ENCODE peak calls at places on chromosomes 2 and 18, in ten cellular contexts. G, N, U, A, B, Z, X, S, H and K are unnamed samples.

GRCh38 chr2:158359846-158360245 is 96.7 kb downstream of the CCDC148 start:
- DNase-seq in H (peak; percentile 54), G (peak; percentile 45), B (no peak), A (peak; percentile 59), N (peak; percentile 92), X (no peak), Z (peak; percentile 66), U (peak; percentile 64), S (peak; percentile 17), K (no peak)

GRCh38 chr18:22822024-22822423 is 111.1 kb upstream of the RBBP8 start:
- DNase-seq in X (no peak), N (peak; percentile 56), Z (peak; percentile 90), S (peak; percentile 35), A (peak; percentile 78), B (peak; percentile 86), G (peak; percentile 89), H (peak; percentile 58), U (peak; percentile 81), K (no peak)

GRCh38 chr2:240818543-240819403 is 1.2 kb downstream of the KIF1A start:
- DNase-seq in Z (no peak), S (no peak), G (no peak), A (no peak), X (no peak), U (no peak), N (no peak), H (peak; percentile 79), B (no peak), K (no peak)

GRCh38 chr2:130354135-130354420 is 1.8 kb upstream of the PTPN18 start:
- DNase-seq in X (no peak), S (no peak), B (no peak), A (no peak), N (no peak), U (no peak), G (no peak), Z (no peak), H (peak; percentile 20), K (no peak)

GRCh38 chr2:23689891-23690290 is 237.0 kb downstream of the ATAD2B start:
- DNase-seq in N (no peak), Z (no peak), B (no peak), X (no peak), H (peak; percentile 33), U (no peak), G (no peak), A (no peak), S (no peak), K (no peak)

GRCh38 chr2:222049946-222050345 is 248.9 kb downstream of the PAX3 start:
- DNase-seq in G (peak; percentile 23), A (peak; percentile 23), N (peak; percentile 60), B (no peak), X (no peak), H (no peak), U (peak; percentile 30), S (no peak), Z (peak; percentile 44), K (no peak)

GRCh38 chr2:64114063-64114911 is 29.9 kb downstream of the PELI1 start:
- DNase-seq in N (peak; percentile 75), B (no peak), Z (peak; percentile 94), H (no peak), G (peak; percentile 92), U (peak; percentile 86), S (no peak), X (peak; percentile 27), A (peak; percentile 81), K (no peak)

GRCh38 chr2:31770718-31771117 is 190.0 kb upstream of the SRD5A2 start:
- DNase-seq in X (no peak), U (no peak), S (no peak), Z (no peak), B (no peak), H (no peak), A (no peak), N (no peak), G (no peak), K (no peak)

DNA sequence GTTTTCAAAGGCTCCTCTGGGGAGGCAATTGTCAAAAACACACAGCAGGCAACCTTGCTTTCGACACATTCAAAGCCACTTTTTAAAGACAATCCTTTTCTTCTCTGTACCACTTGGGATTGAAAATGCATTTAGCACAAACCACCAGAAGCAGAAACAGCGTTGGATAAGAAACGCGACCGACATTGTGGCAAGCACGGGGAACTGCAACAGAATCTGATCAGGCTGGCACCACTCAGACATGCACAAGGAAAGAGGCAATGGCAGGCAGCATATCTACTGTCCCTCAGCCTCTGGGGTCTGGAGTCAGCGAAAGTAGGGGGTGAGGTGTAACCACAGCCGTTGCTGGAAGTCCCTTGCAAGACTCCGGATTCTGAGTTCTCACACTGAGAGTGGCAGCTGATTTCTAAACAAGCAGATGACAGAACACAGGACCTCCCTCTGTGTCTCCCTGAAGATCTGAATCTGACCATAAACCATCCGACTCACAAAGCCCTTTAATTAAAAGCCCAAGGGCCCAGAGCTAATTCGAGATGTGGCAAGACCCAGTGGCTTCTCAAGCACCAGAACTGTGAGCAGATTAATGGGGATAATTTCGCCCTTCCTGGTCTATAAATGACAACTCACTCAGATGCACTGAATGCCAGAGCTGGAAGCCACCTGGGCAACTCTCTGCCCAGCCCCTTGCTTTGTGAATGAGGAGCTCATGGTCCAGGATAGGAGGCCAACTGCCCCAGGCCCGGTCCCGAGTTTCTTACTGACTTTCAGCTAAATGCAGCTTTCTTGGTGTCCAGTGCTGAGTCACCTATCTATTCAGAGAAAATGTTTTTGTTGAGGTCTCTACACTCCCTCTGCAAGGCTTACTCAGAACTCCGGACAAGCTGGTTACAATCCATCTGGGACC is 29.6 kb downstream of the CYRIA start:
- DNase-seq in H (no peak), N (no peak), X (no peak), U (no peak), G (peak; percentile 69), S (no peak), Z (peak; percentile 78), B (no peak), A (peak; percentile 71), K (no peak)
- H3K9ac ChIP-seq in H (no peak overlapping the region), N (no peak overlapping the region), X (no peak overlapping the region), U (no peak overlapping the region), G (peak overlapping the region; percentile 55), S (no peak overlapping the region), Z (no peak overlapping the region), B (no peak overlapping the region), A (no peak overlapping the region), K (no peak overlapping the region)

DNA sequence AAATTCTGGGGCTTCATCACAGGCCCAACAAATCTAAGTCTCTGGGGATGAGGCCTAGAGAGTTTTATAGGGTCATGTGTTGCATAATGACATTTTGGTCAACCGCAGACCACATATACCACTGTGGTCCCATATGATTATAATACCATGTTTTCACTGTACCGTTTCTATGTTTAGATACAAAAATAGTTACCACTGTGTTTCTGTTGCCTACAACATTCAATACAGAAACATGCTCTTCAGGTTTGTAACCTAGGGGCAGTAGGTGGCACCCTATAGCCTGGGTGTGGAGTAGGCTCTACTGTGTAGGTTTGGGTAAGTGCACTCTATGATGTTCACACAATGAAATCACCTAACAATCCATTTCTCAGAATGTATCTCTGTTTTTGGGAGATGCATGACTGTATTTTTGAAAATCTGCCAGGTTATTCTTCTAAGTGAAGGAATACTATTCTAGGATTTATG is 485.2 kb downstream of the PTPRM start:
- DNase-seq in X (peak; percentile 10), N (peak; percentile 27), B (no peak), U (peak; percentile 36), S (no peak), G (no peak), A (peak; percentile 26), H (no peak), Z (peak; percentile 20), K (no peak)
- TF ChIP-seq CTCF in X (no peak), N (peak; percentile 46), B (no peak), U (no peak), S (no peak), G (no peak), A (no peak), H (peak; percentile 35), Z (no peak), K (no peak)

DNA sequence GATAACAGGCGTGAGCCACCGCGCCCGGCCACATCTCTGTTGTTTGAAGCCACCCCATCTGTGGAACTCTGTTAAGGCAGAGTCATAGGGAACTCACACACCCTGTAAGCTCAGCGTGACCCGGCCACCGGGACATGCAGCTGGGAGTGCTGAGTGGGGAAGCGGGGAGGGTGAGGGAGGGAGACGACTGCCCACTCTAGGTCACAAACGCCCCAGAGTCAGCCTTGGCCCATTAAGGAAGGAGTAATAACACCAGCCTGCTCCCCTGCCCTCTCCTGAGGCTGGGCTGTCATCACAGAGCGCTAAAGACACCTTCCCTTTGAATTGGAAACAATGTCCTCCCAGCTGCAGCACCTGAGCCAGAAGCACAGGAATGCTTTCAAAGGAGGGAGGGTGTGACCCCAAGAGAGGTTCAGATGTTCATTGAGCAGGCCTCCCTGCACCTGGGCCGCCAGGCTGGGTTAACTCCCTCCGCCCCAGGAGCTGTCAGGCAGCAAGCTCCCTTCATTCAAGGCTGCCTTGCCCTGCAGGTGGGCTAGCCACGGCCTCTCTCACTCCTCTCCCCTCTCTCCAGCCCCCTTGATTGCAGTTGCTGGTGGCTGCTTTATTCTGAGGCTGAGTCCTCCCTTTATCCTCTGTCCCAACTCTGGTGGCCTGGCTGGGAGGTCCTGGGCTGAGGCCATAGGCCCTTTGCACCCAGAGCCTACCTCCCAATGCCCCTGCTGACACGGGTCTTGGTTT is 77.2 kb upstream of the HPCAL1 start:
- DNase-seq in N (no peak), B (no peak), X (no peak), A (no peak), U (no peak), G (no peak), S (no peak), H (peak; percentile 52), Z (no peak), K (peak; percentile 63)
- H3K4me3 ChIP-seq in N (no peak overlapping the region), B (no peak overlapping the region), X (no peak overlapping the region), A (no peak overlapping the region), U (no peak overlapping the region), G (no peak overlapping the region), S (no peak overlapping the region), H (no peak overlapping the region), Z (no peak overlapping the region), K (no peak overlapping the region)

GRCh38 chr2:202148515-202149154 is 75.6 kb downstream of the KIAA2012 start:
- DNase-seq in A (no peak), B (no peak), Z (no peak), S (no peak), N (no peak), U (no peak), X (no peak), G (no peak), H (no peak), K (no peak)

GRCh38 chr2:202149155-202149762 is 76.2 kb downstream of the KIAA2012 start:
- DNase-seq in U (peak; percentile 43), Z (peak; percentile 93), A (peak; percentile 57), B (no peak), G (peak; percentile 90), X (no peak), S (no peak), H (peak; percentile 92), N (no peak), K (no peak)

GRCh38 chr2:202149953-202150352 is 76.9 kb downstream of the KIAA2012 start:
- DNase-seq in G (peak; percentile 61), X (no peak), A (no peak), Z (peak; percentile 67), U (no peak), S (no peak), B (no peak), N (no peak), H (no peak), K (no peak)

GRCh38 chr2:202152104-202152771 is 79.2 kb downstream of the KIAA2012 start:
- DNase-seq in H (no peak), U (no peak), A (peak; percentile 67), G (peak; percentile 92), S (no peak), B (no peak), N (no peak), Z (peak; percentile 93), X (no peak), K (no peak)

DNA sequence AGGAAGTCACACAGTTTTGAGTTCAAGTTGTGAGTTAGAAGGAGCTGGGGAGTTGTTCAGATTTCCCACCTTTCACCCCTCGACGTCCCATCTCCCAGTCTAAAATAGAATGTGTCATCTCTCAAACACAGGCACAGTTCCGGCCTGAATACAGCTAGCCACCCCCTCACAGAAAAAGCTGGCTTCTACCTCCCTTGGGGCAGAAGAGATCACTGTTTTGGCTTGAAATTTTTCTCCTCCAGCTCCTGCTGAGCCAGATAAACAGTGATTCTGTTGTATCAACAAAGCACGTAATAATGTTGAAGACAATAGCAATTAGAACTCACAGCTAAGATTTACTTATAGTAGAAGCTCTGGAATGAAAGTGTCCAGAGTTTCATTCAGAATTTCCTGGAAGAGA is 74.7 kb downstream of the KIAA2012 start:
- DNase-seq in Z (peak; percentile 62), B (no peak), G (peak; percentile 45), H (no peak), S (no peak), A (peak; percentile 55), X (no peak), N (no peak), U (no peak), K (no peak)
- H3K9ac ChIP-seq in Z (no peak overlapping the region), B (no peak overlapping the region), G (no peak overlapping the region), H (no peak overlapping the region), S (no peak overlapping the region), A (peak overlapping the region; percentile 52), X (no peak overlapping the region), N (no peak overlapping the region), U (no peak overlapping the region), K (no peak overlapping the region)